ENCODE peak calls at places on chromosomes 11 and 22, in eight cellular contexts. A is breast epithelium; X is M059J; G is nucleus accumbens; H is naive thymus-derived CD4-positive, alpha-beta T cell; D is hypothalamus; I is neural progenitor cell; N is NCI-H1930. U is an unnamed sample.

GRCh38 chr11:84214557-84214956 is 928.4 kb upstream of the CCDC90B start:
- DNase-seq in A (no peak), X (no peak), I (no peak), D (no peak), H (no peak), G (no peak), N (no peak), U (no peak)

GRCh38 chr11:96257972-96258951 is 84.7 kb downstream of the MAML2 start:
- DNase-seq in I (no peak), H (peak), G (no peak), N (no peak), X (peak), D (no peak), A (no peak), U (no peak)

GRCh38 chr11:68324695-68325094 is 12.3 kb downstream of the LRP5 start:
- DNase-seq in N (no peak), X (no peak), H (no peak), G (no peak), A (no peak), D (no peak), I (no peak), U (no peak)

GRCh38 chr11:79931692-79932091 is 490.9 kb upstream of the TENM4 start:
- DNase-seq in N (no peak), X (no peak), I (no peak), D (no peak), G (no peak), H (no peak), A (no peak), U (no peak)

GRCh38 chr11:61417670-61418069 is 12.1 kb downstream of the CPSF7 start:
- DNase-seq in I (no peak), N (no peak), D (no peak), G (no peak), X (no peak), A (no peak), H (no peak), U (no peak)

GRCh38 chr11:36057372-36058045 is 113.6 kb downstream of the LDLRAD3 start:
- DNase-seq in I (no peak), H (no peak), D (no peak), N (no peak), X (no peak), G (no peak), A (no peak), U (no peak)

GRCh38 chr11:1829039-1829820 is 5.6 kb upstream of the SYT8 start:
- DNase-seq in A (no peak), I (no peak), H (no peak), N (no peak), X (peak), G (no peak), D (no peak), U (no peak)

GRCh38 chr11:66338276-66339162 is 2.3 kb upstream of the RIN1 start:
- DNase-seq in H (no peak), G (no peak), A (no peak), N (no peak), I (no peak), D (no peak), X (no peak), U (no peak)

GRCh38 chr11:56474729-56475128 is 1.6 kb upstream of the OR5M3 start:
- DNase-seq in H (no peak), N (no peak), I (no peak), D (no peak), A (no peak), X (no peak), G (no peak), U (no peak)

GRCh38 chr11:70680781-70681281 is 282.5 kb downstream of the CTTN start:
- DNase-seq in A (no peak), X (no peak), I (peak), G (no peak), H (no peak), D (no peak), N (no peak), U (no peak)

GRCh38 chr11:9774591-9775392 is 110.9 kb downstream of the SWAP70 start:
- DNase-seq in H (no peak), X (peak), D (no peak), G (no peak), A (no peak), N (no peak), I (no peak), U (no peak)

GRCh38 chr11:33706546-33706945 is 5.9 kb upstream of the C11orf91 start:
- DNase-seq in G (no peak), H (no peak), A (no peak), D (no peak), I (no peak), N (no peak), X (no peak), U (no peak)

GRCh38 chr11:697028-697491 is 1.4 kb downstream of the TMEM80 start:
- DNase-seq in H (no peak), N (no peak), X (peak), D (no peak), I (no peak), G (no peak), A (no peak), U (no peak)

GRCh38 chr22:44697423-44698179 is 4.4 kb upstream of the PRR5 start:
- DNase-seq in H (peak), X (peak), I (peak), G (no peak), A (peak), N (no peak), D (peak), U (peak)

GRCh38 chr11:86214710-86215109 is 29.8 kb upstream of the EED start:
- DNase-seq in X (no peak), I (no peak), N (no peak), H (no peak), G (no peak), D (no peak), A (no peak), U (peak)

GRCh38 chr11:1853376-1854131 is 670 bp downstream of the LSP1 start:
- DNase-seq in A (no peak), H (no peak), G (no peak), X (no peak), D (no peak), N (no peak), I (no peak), U (no peak)

GRCh38 chr22:22210375-22210774 is 34.2 kb upstream of the VPREB1 start:
- DNase-seq in D (no peak), N (no peak), G (no peak), H (no peak), X (peak), I (no peak), A (no peak), U (no peak)

GRCh38 chr22:41507330-41508063 is 36.8 kb downstream of the POLR3H start:
- DNase-seq in N (no peak), I (no peak), D (no peak), G (no peak), H (no peak), X (no peak), A (no peak), U (no peak)

GRCh38 chr11:3841426-3842304 is 906 bp upstream of the RHOG start:
- DNase-seq in N (peak), D (peak), X (peak), I (peak), H (peak), G (no peak), A (peak), U (peak)

GRCh38 chr22:35739642-35740041 is 22.0 kb downstream of the APOL5 start:
- DNase-seq in D (no peak), I (peak), A (no peak), X (peak), N (no peak), H (peak), G (no peak), U (no peak)

GRCh38 chr22:33126881-33127280 is 68.7 kb upstream of the SYN3 start:
- DNase-seq in A (no peak), D (no peak), I (peak), X (peak), N (no peak), H (no peak), G (no peak), U (no peak)